ENCODE peak calls at places on chromosomes 5 and 9, in nine cellular contexts. One of them, this sample, is unnamed.

GRCh38 chr5:100746730-100747129 is 156.4 kb downstream of the ST8SIA4 start:
- DNase-seq in neural progenitor cell: no peak
- DNase-seq in AG04450: no peak
- DNase-seq in RWPE1: no peak
- DNase-seq in endothelial cell of umbilical vein: no peak
- DNase-seq in esophagus squamous epithelium: no peak
- DNase-seq in SK-N-SH: no peak
- DNase-seq in heart right ventricle: no peak
- DNase-seq in mesendoderm: no peak
- DNase-seq in this sample: no peak

GRCh38 chr5:24167791-24168190 is 477.0 kb downstream of the CDH10 start:
- DNase-seq in neural progenitor cell: no peak
- DNase-seq in AG04450: no peak
- DNase-seq in RWPE1: peak; percentile 18
- DNase-seq in endothelial cell of umbilical vein: no peak
- DNase-seq in esophagus squamous epithelium: no peak
- DNase-seq in SK-N-SH: no peak
- DNase-seq in heart right ventricle: no peak
- DNase-seq in mesendoderm: no peak
- DNase-seq in this sample: no peak

GRCh38 chr5:109863752-109864151 is 174.0 kb downstream of the MAN2A1 start:
- DNase-seq in neural progenitor cell: no peak
- DNase-seq in AG04450: no peak
- DNase-seq in RWPE1: no peak
- DNase-seq in endothelial cell of umbilical vein: no peak
- DNase-seq in esophagus squamous epithelium: no peak
- DNase-seq in SK-N-SH: no peak
- DNase-seq in heart right ventricle: no peak
- DNase-seq in mesendoderm: no peak
- DNase-seq in this sample: no peak

GRCh38 chr5:76402251-76402879 is 720 bp upstream of the IQGAP2 start:
- DNase-seq in neural progenitor cell: peak; percentile 79
- DNase-seq in AG04450: no peak
- DNase-seq in RWPE1: peak; percentile 20
- DNase-seq in endothelial cell of umbilical vein: peak; percentile 13
- DNase-seq in esophagus squamous epithelium: no peak
- DNase-seq in SK-N-SH: peak; percentile 64
- DNase-seq in heart right ventricle: peak; percentile 27
- DNase-seq in mesendoderm: peak; percentile 92
- DNase-seq in this sample: peak; percentile 39

GRCh38 chr9:34550681-34551270 is 28.0 kb upstream of the ENHO start:
- DNase-seq in neural progenitor cell: no peak
- DNase-seq in AG04450: no peak
- DNase-seq in RWPE1: no peak
- DNase-seq in endothelial cell of umbilical vein: no peak
- DNase-seq in esophagus squamous epithelium: no peak
- DNase-seq in SK-N-SH: peak; percentile 16
- DNase-seq in heart right ventricle: no peak
- DNase-seq in mesendoderm: no peak
- DNase-seq in this sample: no peak

GRCh38 chr9:73239868-73240267 is 88.2 kb downstream of the ANXA1 start:
- DNase-seq in neural progenitor cell: no peak
- DNase-seq in AG04450: no peak
- DNase-seq in RWPE1: peak; percentile 36
- DNase-seq in endothelial cell of umbilical vein: no peak
- DNase-seq in esophagus squamous epithelium: no peak
- DNase-seq in SK-N-SH: no peak
- DNase-seq in heart right ventricle: no peak
- DNase-seq in mesendoderm: no peak
- DNase-seq in this sample: no peak

GRCh38 chr9:89149726-89150125 is 28.9 kb downstream of the SHC3 start:
- DNase-seq in neural progenitor cell: no peak
- DNase-seq in AG04450: no peak
- DNase-seq in RWPE1: peak; percentile 70
- DNase-seq in endothelial cell of umbilical vein: no peak
- DNase-seq in esophagus squamous epithelium: no peak
- DNase-seq in SK-N-SH: no peak
- DNase-seq in heart right ventricle: no peak
- DNase-seq in mesendoderm: no peak
- DNase-seq in this sample: no peak

GRCh38 chr5:172646716-172647285 is 5.7 kb downstream of the NEURL1B start:
- DNase-seq in neural progenitor cell: peak; percentile 75
- DNase-seq in AG04450: no peak
- DNase-seq in RWPE1: no peak
- DNase-seq in endothelial cell of umbilical vein: no peak
- DNase-seq in esophagus squamous epithelium: no peak
- DNase-seq in SK-N-SH: no peak
- DNase-seq in heart right ventricle: no peak
- DNase-seq in mesendoderm: peak; percentile 78
- DNase-seq in this sample: no peak

GRCh38 chr5:60541980-60542379 is 158.0 kb downstream of the DEPDC1B start:
- DNase-seq in neural progenitor cell: no peak
- DNase-seq in AG04450: no peak
- DNase-seq in RWPE1: no peak
- DNase-seq in endothelial cell of umbilical vein: no peak
- DNase-seq in esophagus squamous epithelium: no peak
- DNase-seq in SK-N-SH: no peak
- DNase-seq in heart right ventricle: no peak
- DNase-seq in mesendoderm: peak; percentile 20
- DNase-seq in this sample: no peak

GRCh38 chr5:56993241-56993640 is 41.3 kb upstream of the MIER3 start:
- DNase-seq in neural progenitor cell: no peak
- DNase-seq in AG04450: no peak
- DNase-seq in RWPE1: no peak
- DNase-seq in endothelial cell of umbilical vein: no peak
- DNase-seq in esophagus squamous epithelium: no peak
- DNase-seq in SK-N-SH: no peak
- DNase-seq in heart right ventricle: no peak
- DNase-seq in mesendoderm: no peak
- DNase-seq in this sample: no peak

GRCh38 chr9:4092793-4093709 is 206.8 kb downstream of the GLIS3 start:
- DNase-seq in neural progenitor cell: no peak
- DNase-seq in AG04450: no peak
- DNase-seq in RWPE1: no peak
- DNase-seq in endothelial cell of umbilical vein: no peak
- DNase-seq in esophagus squamous epithelium: no peak
- DNase-seq in SK-N-SH: no peak
- DNase-seq in heart right ventricle: no peak
- DNase-seq in mesendoderm: no peak
- DNase-seq in this sample: no peak

GRCh38 chr9:36039121-36039520 is 2.4 kb downstream of the RECK start:
- DNase-seq in neural progenitor cell: no peak
- DNase-seq in AG04450: no peak
- DNase-seq in RWPE1: no peak
- DNase-seq in endothelial cell of umbilical vein: no peak
- DNase-seq in esophagus squamous epithelium: no peak
- DNase-seq in SK-N-SH: no peak
- DNase-seq in heart right ventricle: no peak
- DNase-seq in mesendoderm: no peak
- DNase-seq in this sample: no peak

GRCh38 chr5:117039035-117039434 is 464.4 kb upstream of the SEMA6A start:
- DNase-seq in neural progenitor cell: no peak
- DNase-seq in AG04450: no peak
- DNase-seq in RWPE1: no peak
- DNase-seq in endothelial cell of umbilical vein: no peak
- DNase-seq in esophagus squamous epithelium: no peak
- DNase-seq in SK-N-SH: no peak
- DNase-seq in heart right ventricle: no peak
- DNase-seq in mesendoderm: no peak
- DNase-seq in this sample: no peak

GRCh38 chr5:117041926-117042595 is 467.4 kb upstream of the SEMA6A start:
- DNase-seq in neural progenitor cell: no peak
- DNase-seq in AG04450: no peak
- DNase-seq in RWPE1: no peak
- DNase-seq in endothelial cell of umbilical vein: no peak
- DNase-seq in esophagus squamous epithelium: no peak
- DNase-seq in SK-N-SH: no peak
- DNase-seq in heart right ventricle: no peak
- DNase-seq in mesendoderm: peak; percentile 78
- DNase-seq in this sample: no peak
- H3K27ac ChIP-seq in neural progenitor cell: no peak overlapping the region
- H3K27ac ChIP-seq in AG04450: no peak overlapping the region
- H3K27ac ChIP-seq in RWPE1: no peak overlapping the region
- H3K27ac ChIP-seq in endothelial cell of umbilical vein: no peak overlapping the region
- H3K27ac ChIP-seq in esophagus squamous epithelium: no peak overlapping the region
- H3K27ac ChIP-seq in SK-N-SH: no peak overlapping the region
- H3K27ac ChIP-seq in heart right ventricle: no peak overlapping the region
- H3K27ac ChIP-seq in mesendoderm: no peak overlapping the region
- H3K27ac ChIP-seq in this sample: no peak overlapping the region

GRCh38 chr5:119367502-119368237 is 11.9 kb downstream of the TNFAIP8 start:
- DNase-seq in neural progenitor cell: no peak
- DNase-seq in AG04450: no peak
- DNase-seq in RWPE1: peak; percentile 30
- DNase-seq in endothelial cell of umbilical vein: peak; percentile 75
- DNase-seq in esophagus squamous epithelium: no peak
- DNase-seq in SK-N-SH: no peak
- DNase-seq in heart right ventricle: no peak
- DNase-seq in mesendoderm: no peak
- DNase-seq in this sample: no peak
- H3K27ac ChIP-seq in neural progenitor cell: no peak overlapping the region
- H3K27ac ChIP-seq in AG04450: no peak overlapping the region
- H3K27ac ChIP-seq in RWPE1: no peak overlapping the region
- H3K27ac ChIP-seq in endothelial cell of umbilical vein: no peak overlapping the region
- H3K27ac ChIP-seq in esophagus squamous epithelium: peak overlapping the region; percentile 75
- H3K27ac ChIP-seq in SK-N-SH: peak overlapping the region; percentile 60
- H3K27ac ChIP-seq in heart right ventricle: no peak overlapping the region
- H3K27ac ChIP-seq in mesendoderm: no peak overlapping the region
- H3K27ac ChIP-seq in this sample: no peak overlapping the region

DNA sequence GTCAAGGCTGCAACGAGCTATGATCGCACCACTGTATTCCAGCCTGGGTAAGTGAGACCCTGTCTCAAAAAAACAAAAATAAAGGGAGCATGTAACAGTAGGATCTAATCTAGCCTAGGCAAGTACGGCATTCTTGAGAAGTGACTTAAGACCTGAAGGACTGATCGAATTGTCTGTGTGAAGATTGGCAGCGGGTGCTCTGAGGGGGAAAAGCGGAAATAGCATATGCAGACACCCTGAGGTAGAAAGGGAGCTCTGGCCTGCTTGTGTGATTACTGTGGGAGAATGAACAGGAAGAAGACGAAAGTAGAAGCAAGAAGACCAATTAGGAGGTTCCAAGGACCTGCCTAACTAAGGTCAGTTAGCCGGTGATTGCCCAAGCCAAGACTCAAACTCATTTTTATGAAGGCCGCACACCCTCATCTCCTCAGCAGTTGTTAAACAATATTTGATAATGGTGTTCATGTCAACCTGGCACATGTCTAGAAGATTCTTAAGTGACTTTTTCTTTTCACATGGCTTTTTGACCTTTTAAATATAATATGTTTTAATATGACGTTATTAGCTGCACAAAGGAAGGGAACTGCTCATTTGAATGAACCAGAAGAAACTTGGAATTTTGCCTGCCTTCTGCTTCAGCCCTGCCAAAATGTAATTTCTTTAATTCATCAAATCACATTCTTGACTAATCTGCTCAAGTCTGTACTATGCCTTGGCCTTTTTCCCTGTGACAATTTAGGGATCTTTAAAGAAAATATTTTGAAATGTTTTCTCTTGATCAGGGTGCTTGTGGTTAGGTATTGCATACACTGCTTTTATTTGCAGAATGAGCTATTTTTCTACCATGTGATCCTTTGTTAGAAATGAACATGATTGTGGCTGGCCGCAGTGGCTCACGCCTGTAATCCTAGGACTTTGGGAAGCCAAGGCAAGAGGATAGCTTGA is 289.2 kb upstream of the DMRT1 start:
- DNase-seq in neural progenitor cell: no peak
- DNase-seq in AG04450: no peak
- DNase-seq in RWPE1: no peak
- DNase-seq in endothelial cell of umbilical vein: no peak
- DNase-seq in esophagus squamous epithelium: no peak
- DNase-seq in SK-N-SH: no peak
- DNase-seq in heart right ventricle: no peak
- DNase-seq in mesendoderm: peak; percentile 75
- DNase-seq in this sample: no peak
- H3K27ac ChIP-seq in neural progenitor cell: no peak overlapping the region
- H3K27ac ChIP-seq in AG04450: no peak overlapping the region
- H3K27ac ChIP-seq in RWPE1: peak overlapping the region; percentile 96
- H3K27ac ChIP-seq in endothelial cell of umbilical vein: no peak overlapping the region
- H3K27ac ChIP-seq in esophagus squamous epithelium: peak overlapping the region; percentile 69
- H3K27ac ChIP-seq in SK-N-SH: no peak overlapping the region
- H3K27ac ChIP-seq in heart right ventricle: peak overlapping the region; percentile 28
- H3K27ac ChIP-seq in mesendoderm: no peak overlapping the region
- H3K27ac ChIP-seq in this sample: peak overlapping the region; percentile 40

DNA sequence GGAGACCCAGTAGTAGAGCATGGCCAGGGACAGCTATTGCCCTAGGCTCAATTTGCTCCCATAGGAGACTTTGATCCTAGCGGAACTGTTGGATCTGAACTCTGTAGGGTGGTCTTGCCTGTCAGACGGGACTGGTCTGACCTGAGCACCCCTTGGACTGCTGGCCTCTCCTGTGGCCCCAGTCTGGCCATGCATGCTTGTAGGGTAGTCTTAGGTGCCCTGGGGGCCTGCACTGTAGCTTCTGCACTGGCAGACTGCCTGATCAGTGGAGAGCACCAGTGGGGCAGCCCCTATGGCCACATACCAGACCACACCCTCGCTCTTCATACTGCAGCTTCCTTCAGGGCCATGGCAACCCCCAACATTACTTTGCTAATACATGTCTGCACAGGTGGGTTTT is 396.1 kb upstream of the GRAMD2B start:
- DNase-seq in neural progenitor cell: no peak
- DNase-seq in AG04450: no peak
- DNase-seq in RWPE1: no peak
- DNase-seq in endothelial cell of umbilical vein: no peak
- DNase-seq in esophagus squamous epithelium: no peak
- DNase-seq in SK-N-SH: no peak
- DNase-seq in heart right ventricle: no peak
- DNase-seq in mesendoderm: no peak
- DNase-seq in this sample: no peak
- H3K27ac ChIP-seq in neural progenitor cell: no peak overlapping the region
- H3K27ac ChIP-seq in AG04450: no peak overlapping the region
- H3K27ac ChIP-seq in RWPE1: no peak overlapping the region
- H3K27ac ChIP-seq in endothelial cell of umbilical vein: no peak overlapping the region
- H3K27ac ChIP-seq in esophagus squamous epithelium: no peak overlapping the region
- H3K27ac ChIP-seq in SK-N-SH: no peak overlapping the region
- H3K27ac ChIP-seq in heart right ventricle: no peak overlapping the region
- H3K27ac ChIP-seq in mesendoderm: no peak overlapping the region
- H3K27ac ChIP-seq in this sample: no peak overlapping the region